ENCODE peak calls at places on chromosomes 2 and 18, in seven cellular contexts. H is smooth muscle cell of the brain vasculature; O is HT1080; D is stimulated activated CD4-positive, alpha-beta T cell treated with anti-CD3 and anti-CD28 coated beads, Interleukin-1b, Interleukin-23, amount 100 ng/mL, for 24 hours; V is GM10248; I is AG08395; M is mammary epithelial cell. B is an unnamed sample.

GRCh38 chr18:11859282-11859797 is 8.1 kb downstream of the CHMP1B start:
- DNase-seq in H (no peak), O (peak), D (no peak), V (no peak), I (no peak), M (peak), B (no peak)

GRCh38 chr2:179744341-179744740 is 117.1 kb downstream of the ZNF385B start:
- DNase-seq in H (no peak), O (no peak), D (no peak), V (no peak), I (no peak), M (no peak), B (no peak)

GRCh38 chr18:28088477-28088876 is 88.5 kb downstream of the CDH2 start:
- DNase-seq in H (no peak), O (no peak), D (no peak), V (no peak), I (no peak), M (no peak), B (no peak)

GRCh38 chr18:56835331-56835730 is 184.2 kb downstream of the WDR7 start:
- DNase-seq in H (no peak), O (no peak), D (no peak), V (no peak), I (no peak), M (no peak), B (no peak)

GRCh38 chr2:186544255-186544675 is 45.6 kb upstream of the ITGAV start:
- DNase-seq in H (peak), O (peak), D (no peak), V (no peak), I (peak), M (peak), B (no peak)

GRCh38 chr2:95275151-95275515 is 884 bp downstream of the PROM2 start:
- DNase-seq in H (no peak), O (no peak), D (no peak), V (no peak), I (no peak), M (no peak), B (no peak)

GRCh38 chr2:186379052-186379451 is 107.0 kb upstream of the ZC3H15 start:
- DNase-seq in H (no peak), O (no peak), D (no peak), V (no peak), I (no peak), M (peak), B (no peak)

GRCh38 chr18:22286576-22286975 is 117.2 kb downstream of the GATA6 start:
- DNase-seq in H (no peak), O (peak), D (no peak), V (no peak), I (peak), M (peak), B (no peak)